ENCODE peak calls at places on chromosomes 5 and 9, in nine cellular contexts. J is uterus, F is foreskin keratinocyte, L is hepatocyte, S is OCI-LY7, G is spleen, I is heart right ventricle, N is upper lobe of right lung, W is suprapubic skin. T is an unnamed sample.

GRCh38 chr9:92493741-92494387 is 11.6 kb upstream of the ASPN start:
- DNase-seq in J (no peak), G (no peak), N (no peak), L (no peak), I (no peak), F (no peak), S (no peak), W (no peak), T (no peak)

GRCh38 chr9:115008536-115008935 is 78.1 kb upstream of the TNFSF8 start:
- DNase-seq in J (no peak), S (no peak), N (no peak), F (peak; percentile 73), L (peak; percentile 66), G (no peak), I (no peak), W (no peak), T (no peak)

GRCh38 chr9:90925581-90926257 is 124.1 kb downstream of the SYK start:
- DNase-seq in J (no peak), G (no peak), I (no peak), S (no peak), F (peak; percentile 90), N (no peak), W (no peak), L (peak; percentile 20), T (no peak)

GRCh38 chr5:142432369-142432863 is 107.6 kb upstream of the SPRY4 start:
- DNase-seq in G (peak; percentile 85), J (no peak), S (no peak), F (no peak), W (no peak), L (no peak), N (peak; percentile 74), I (no peak), T (no peak)

GRCh38 chr9:107584186-107584585 is 94.6 kb upstream of the KLF4 start:
- DNase-seq in W (no peak), N (no peak), L (no peak), G (no peak), J (no peak), S (no peak), F (no peak), I (no peak), T (no peak)

GRCh38 chr5:36478646-36479307 is 127.6 kb upstream of the SLC1A3 start:
- DNase-seq in J (no peak), N (no peak), W (no peak), I (no peak), G (no peak), S (no peak), L (no peak), F (no peak), T (no peak)

GRCh38 chr9:127862075-127863011 is 7.9 kb upstream of the ENG start:
- DNase-seq in S (peak; percentile 74), I (peak; percentile 89), L (no peak), J (peak; percentile 59), G (peak; percentile 98), W (peak; percentile 80), F (no peak), N (peak; percentile 94), T (no peak)

GRCh38 chr5:29995154-29995553 is 1198.3 kb upstream of the CDH6 start:
- DNase-seq in S (no peak), N (no peak), L (no peak), G (no peak), F (no peak), W (no peak), I (no peak), J (no peak), T (no peak)

GRCh38 chr5:147446528-147446927 is 63.3 kb downstream of the DPYSL3 start:
- DNase-seq in L (peak; percentile 30), W (no peak), S (no peak), G (no peak), N (no peak), J (no peak), F (no peak), I (no peak), T (no peak)

GRCh38 chr5:112681481-112681908 is 56.2 kb upstream of the APC start:
- DNase-seq in N (no peak), F (no peak), J (no peak), S (no peak), G (no peak), W (no peak), L (no peak), I (no peak), T (no peak)

GRCh38 chr9:116933251-116933650 is 246.1 kb downstream of the TRIM32 start:
- DNase-seq in F (peak; percentile 83), J (no peak), N (no peak), W (no peak), I (no peak), G (no peak), S (no peak), L (no peak), T (no peak)

DNA sequence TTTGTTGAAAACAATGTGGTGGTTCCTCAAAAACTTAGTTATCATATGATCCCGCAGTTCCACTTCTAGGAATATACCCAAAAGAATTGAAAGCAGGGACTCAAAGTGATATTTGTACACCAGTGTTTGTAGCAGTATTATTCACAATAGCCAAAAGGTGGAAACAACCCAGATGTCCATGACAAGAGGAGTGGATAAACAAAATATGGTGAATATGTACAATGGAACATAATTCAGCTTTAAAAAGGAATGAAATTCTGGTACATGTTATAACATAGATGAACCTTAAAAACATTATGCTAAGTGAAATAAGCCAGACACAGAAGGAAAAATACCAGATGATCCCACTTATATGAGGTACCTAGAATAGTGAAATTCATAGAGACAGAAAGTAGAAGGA is 28.9 kb downstream of the IRF1 start:
- DNase-seq in F (no peak), N (no peak), L (no peak), S (no peak), J (no peak), G (no peak), W (no peak), I (no peak), T (no peak)
- H3K4me1 ChIP-seq in F (peaks cover 40% of the 10 kb centered on the region), N (peaks cover 79% of the 10 kb centered on the region), L (peaks cover 39% of the 10 kb centered on the region), S (peaks cover 87% of the 10 kb centered on the region), J (peaks cover 5% of the 10 kb centered on the region), G (peaks cover 100% of the 10 kb centered on the region), W (peaks cover 76% of the 10 kb centered on the region), I (peaks cover 91% of the 10 kb centered on the region), T (peaks cover 16% of the 10 kb centered on the region)

GRCh38 chr9:4287386-4287785 is 12.5 kb downstream of the GLIS3 start:
- DNase-seq in W (no peak), S (no peak), G (no peak), F (no peak), I (no peak), J (no peak), L (no peak), N (no peak), T (no peak)
- TF ChIP-seq CTCF in W (no peak), S (no peak), G (no peak), F (no peak), I (no peak), J (no peak), L (no peak), N (no peak), T (no peak)

GRCh38 chr9:133807037-133807436 is 68.9 kb upstream of the SARDH start:
- DNase-seq in S (no peak), I (no peak), J (no peak), L (no peak), W (no peak), G (no peak), F (no peak), N (no peak), T (no peak)

GRCh38 chr9:133804199-133804598 is 66.0 kb upstream of the SARDH start:
- DNase-seq in N (no peak), F (no peak), I (no peak), S (no peak), J (no peak), G (no peak), W (no peak), L (no peak), T (no peak)

GRCh38 chr9:133805876-133806622 is 67.9 kb upstream of the SARDH start:
- DNase-seq in J (no peak), I (no peak), N (no peak), W (no peak), G (no peak), L (no peak), F (no peak), S (no peak), T (no peak)

GRCh38 chr9:133807818-133808217 is 69.7 kb upstream of the SARDH start:
- DNase-seq in G (no peak), F (no peak), J (no peak), L (no peak), N (no peak), I (no peak), S (no peak), W (no peak), T (no peak)

DNA sequence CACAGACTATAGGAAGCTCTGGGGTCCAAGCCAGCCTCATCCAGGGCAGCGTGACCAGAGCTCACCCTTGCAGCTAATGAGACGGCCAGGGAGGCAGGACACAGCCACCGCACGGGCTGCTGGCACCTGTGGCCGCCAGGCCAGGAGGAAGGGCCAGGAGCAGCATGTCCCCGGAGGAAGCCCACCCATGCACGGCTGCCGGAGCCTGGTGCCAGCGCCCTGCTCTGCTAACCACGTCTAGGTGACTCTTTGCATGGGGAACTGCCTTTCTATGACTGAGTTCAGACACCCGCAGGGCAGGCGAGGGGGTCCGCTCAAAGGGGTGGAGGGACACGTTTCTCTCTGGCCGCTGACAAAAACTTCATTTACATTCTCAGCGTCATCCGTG is 68.5 kb upstream of the SARDH start:
- DNase-seq in J (no peak), F (no peak), N (no peak), W (no peak), I (no peak), S (no peak), L (no peak), G (no peak), T (no peak)
- H3K4me1 ChIP-seq in J (no peaks in the 10 kb centered on the region), F (no peaks in the 10 kb centered on the region), N (no peaks in the 10 kb centered on the region), W (peaks cover 7% of the 10 kb centered on the region), I (no peaks in the 10 kb centered on the region), S (no peaks in the 10 kb centered on the region), L (no peaks in the 10 kb centered on the region), G (no peaks in the 10 kb centered on the region), T (no peaks in the 10 kb centered on the region)

GRCh38 chr5:125463441-125464092 is 717.1 kb upstream of the ZNF608 start:
- DNase-seq in W (no peak), S (no peak), I (no peak), F (no peak), L (no peak), J (no peak), N (no peak), G (no peak), T (no peak)
- TF ChIP-seq CTCF in W (no peak), S (no peak), I (no peak), F (no peak), L (no peak), J (no peak), N (no peak), G (no peak), T (no peak)